ENCODE peak calls at places on chromosomes 4 and X, in six cellular contexts. K, I, R, W, V and Z are unnamed samples.

GRCh38 chr4:55012363-55013255 is 112.8 kb downstream of the KDR start:
- DNase-seq in W (no peak), I (no peak), K (no peak), V (no peak), R (no peak), Z (no peak)

GRCh38 chr4:189845145-189845846 is 95.4 kb upstream of the FRG1 start:
- DNase-seq in K (no peak), R (no peak), W (no peak), V (no peak), I (peak; percentile 69), Z (no peak)

GRCh38 chr4:52658671-52659015 is 458 bp downstream of the USP46 start:
- DNase-seq in W (peak; percentile 45), K (no peak), I (peak; percentile 35), R (no peak), V (no peak), Z (no peak)

GRCh38 chr4:20323991-20324390 is 72.3 kb downstream of the SLIT2 start:
- DNase-seq in I (no peak), W (no peak), K (no peak), V (no peak), R (no peak), Z (no peak)

GRCh38 chrX:104668550-104668949 is 102.6 kb downstream of the IL1RAPL2 start:
- DNase-seq in V (no peak), R (no peak), W (peak; percentile 33), I (peak; percentile 4), K (peak; percentile 14), Z (peak; percentile 20)

GRCh38 chr4:160233141-160233540 is 1130.3 kb downstream of the RAPGEF2 start:
- DNase-seq in V (no peak), R (no peak), W (no peak), K (peak; percentile 10), I (no peak), Z (no peak)

GRCh38 chr4:133969202-133969873 is 232.3 kb downstream of the PABPC4L start:
- DNase-seq in V (peak; percentile 25), I (peak; percentile 2), W (no peak), K (no peak), R (no peak), Z (peak; percentile 13)

GRCh38 chrX:73214366-73215094 is at the start of gene NAP1L2:
- DNase-seq in W (peak; percentile 61), R (no peak), V (peak; percentile 86), I (peak; percentile 33), K (peak; percentile 61), Z (peak; percentile 20)

GRCh38 chr4:101326586-101326985 is 20.7 kb downstream of the PPP3CA start:
- DNase-seq in V (no peak), W (no peak), K (no peak), R (no peak), I (no peak), Z (no peak)

GRCh38 chrX:19382500-19383145 is 38.9 kb downstream of the PDHA1 start:
- DNase-seq in R (peak; percentile 15), W (peak; percentile 77), K (peak; percentile 74), V (peak; percentile 55), I (peak; percentile 42), Z (peak; percentile 61)

GRCh38 chrX:46029777-46030176 is 515.4 kb downstream of the ZNF674 start:
- DNase-seq in R (no peak), W (no peak), K (no peak), I (no peak), V (no peak), Z (no peak)

GRCh38 chrX:150303386-150304097 is 59.6 kb upstream of the MAMLD1 start:
- DNase-seq in I (peak; percentile 2), V (no peak), K (no peak), W (no peak), R (no peak), Z (no peak)

GRCh38 chr4:106264331-106264728 is 51.7 kb downstream of the TBCK start:
- DNase-seq in W (no peak), K (no peak), R (no peak), V (no peak), I (no peak), Z (peak; percentile 83)

GRCh38 chr4:106266201-106266600 is 49.8 kb downstream of the TBCK start:
- DNase-seq in I (peak; percentile 83), W (peak; percentile 53), K (no peak), V (peak; percentile 52), R (peak; percentile 34), Z (peak; percentile 61)

GRCh38 chr4:106261980-106262379 is 54.0 kb downstream of the TBCK start:
- DNase-seq in W (no peak), K (no peak), V (no peak), R (no peak), I (no peak), Z (no peak)

GRCh38 chr4:106268731-106269272 is 47.2 kb downstream of the TBCK start:
- DNase-seq in V (no peak), W (no peak), R (no peak), K (no peak), I (no peak), Z (no peak)

GRCh38 chr4:106263594-106264330 is 52.2 kb downstream of the TBCK start:
- DNase-seq in V (no peak), R (no peak), W (no peak), I (no peak), K (no peak), Z (no peak)
- TF ChIP-seq EZH2phosphoT487 in V (no peak), R (no peak), W (no peak), I (no peak), K (no peak), Z (no peak)

GRCh38 chrX:136623400-136623799 is 24.6 kb upstream of the CD40LG start:
- DNase-seq in K (no peak), W (no peak), I (no peak), V (no peak), R (no peak), Z (no peak)

GRCh38 chrX:136616987-136617685 is 30.8 kb upstream of the CD40LG start:
- DNase-seq in W (no peak), I (no peak), K (no peak), V (no peak), R (no peak), Z (no peak)

GRCh38 chrX:136620780-136621179 is 27.2 kb upstream of the CD40LG start:
- DNase-seq in R (no peak), W (no peak), V (no peak), I (no peak), K (no peak), Z (no peak)

GRCh38 chrX:136622568-136622967 is 25.4 kb upstream of the CD40LG start:
- DNase-seq in W (no peak), K (no peak), R (no peak), I (no peak), V (no peak), Z (no peak)

DNA sequence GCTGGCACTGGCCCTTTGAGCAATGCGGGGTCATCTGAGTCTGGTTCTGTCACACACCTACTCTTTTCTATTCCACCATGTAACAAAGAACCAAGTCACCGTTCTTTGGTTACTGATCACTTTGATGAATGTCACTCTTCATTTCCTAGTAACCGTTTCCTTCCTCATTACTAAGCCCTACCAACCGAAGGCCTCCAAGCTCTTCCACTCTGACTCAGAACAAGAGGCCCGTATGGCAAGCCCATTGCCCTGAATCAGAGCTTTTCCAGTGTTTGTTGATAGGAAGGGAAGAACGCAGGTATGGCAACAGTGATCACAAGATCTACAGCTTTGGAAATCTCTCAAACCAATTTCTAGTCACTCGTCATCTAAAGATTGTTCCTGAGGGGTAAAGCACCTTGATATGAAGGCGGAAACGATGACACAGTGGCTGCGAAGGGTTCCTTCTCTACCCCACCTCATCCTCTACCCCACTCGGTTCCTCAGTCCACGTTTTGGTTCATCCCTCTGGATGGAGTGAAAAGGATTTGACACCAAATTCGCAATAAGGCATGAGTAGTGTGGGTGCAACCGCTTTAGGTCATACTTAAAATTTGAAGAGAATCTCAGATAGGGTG is 28.0 kb upstream of the CD40LG start:
- DNase-seq in V (no peak), W (no peak), I (no peak), R (no peak), K (no peak), Z (no peak)
- H3K27ac ChIP-seq in V (no peak overlapping the region), W (no peak overlapping the region), I (no peak overlapping the region), R (no peak overlapping the region), K (no peak overlapping the region), Z (no peak overlapping the region)

DNA sequence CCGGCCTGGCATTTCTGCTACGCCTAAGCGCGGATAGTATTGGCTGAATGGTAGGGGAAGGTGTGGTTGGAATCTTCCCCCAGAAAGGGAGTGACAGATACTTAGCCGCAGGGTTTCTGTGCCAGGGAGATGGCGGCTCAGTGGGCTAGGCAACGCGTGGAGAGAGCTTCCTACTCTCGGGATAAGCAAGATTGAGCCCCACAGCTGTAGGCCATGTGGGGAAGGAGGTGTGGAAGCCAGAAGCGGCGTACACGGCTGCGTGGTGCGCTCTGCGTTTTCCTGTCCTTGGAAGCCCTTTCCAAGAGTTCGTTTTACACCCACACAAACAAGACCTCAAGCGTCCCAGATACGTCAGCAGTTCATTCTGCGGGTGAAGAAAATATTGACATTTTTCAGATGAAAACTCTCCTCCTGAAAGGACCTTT is 376 bp upstream of the GPAT3 start:
- DNase-seq in I (peak; percentile 76), W (peak; percentile 75), K (peak; percentile 54), V (peak; percentile 48), R (peak; percentile 66), Z (peak; percentile 34)
- TF ChIP-seq EZH2 in I (no peak), W (peak; percentile 61), K (peak; percentile 67), V (no peak), R (no peak), Z (no peak)

GRCh38 chrX:130376077-130376476 is 9.4 kb downstream of the GPR119 start:
- DNase-seq in K (no peak), W (no peak), R (no peak), V (no peak), I (no peak), Z (no peak)

GRCh38 chrX:130378008-130378669 is 7.3 kb downstream of the GPR119 start:
- DNase-seq in I (no peak), V (no peak), W (no peak), R (no peak), K (no peak), Z (no peak)
- TF ChIP-seq EZH2phosphoT487 in I (no peak), V (no peak), W (no peak), R (no peak), K (no peak), Z (no peak)